ENCODE peak calls at places on chromosomes 5 and 9, in seven cellular contexts. One of them, this sample, is unnamed. For H3K4me1 and H3K9me3, the result is how much of the 10 kb centered on the place peaks cover.

GRCh38 chr9:127473932-127474331 is 22.6 kb downstream of the LRSAM1 start:
- DNase-seq in esophagus squamous epithelium: no peak
- DNase-seq in PC-9: no peak
- DNase-seq in neuronal stem cell: no peak
- DNase-seq in CD4-positive, CD25-positive, alpha-beta regulatory T cell: no peak
- DNase-seq in heart right ventricle: no peak
- DNase-seq in gastrocnemius medialis: no peak
- DNase-seq in this sample: no peak

GRCh38 chr5:77129386-77129785 is 42.3 kb upstream of the ZBED3 start:
- DNase-seq in esophagus squamous epithelium: no peak
- DNase-seq in heart right ventricle: no peak
- DNase-seq in neuronal stem cell: no peak
- DNase-seq in CD4-positive, CD25-positive, alpha-beta regulatory T cell: peak
- DNase-seq in PC-9: peak
- DNase-seq in gastrocnemius medialis: no peak
- DNase-seq in this sample: no peak

GRCh38 chr5:43121565-43122484 is 1.1 kb downstream of the ZNF131 start:
- DNase-seq in CD4-positive, CD25-positive, alpha-beta regulatory T cell: peak
- DNase-seq in neuronal stem cell: peak
- DNase-seq in PC-9: no peak
- DNase-seq in gastrocnemius medialis: peak
- DNase-seq in esophagus squamous epithelium: no peak
- DNase-seq in heart right ventricle: no peak
- DNase-seq in this sample: no peak

GRCh38 chr5:159878988-159879471 is 37.3 kb upstream of the ADRA1B start:
- DNase-seq in CD4-positive, CD25-positive, alpha-beta regulatory T cell: no peak
- DNase-seq in gastrocnemius medialis: peak
- DNase-seq in esophagus squamous epithelium: no peak
- DNase-seq in PC-9: peak
- DNase-seq in neuronal stem cell: peak
- DNase-seq in heart right ventricle: peak
- DNase-seq in this sample: no peak

GRCh38 chr5:111075520-111075919 is 4.0 kb downstream of the TSLP start:
- DNase-seq in CD4-positive, CD25-positive, alpha-beta regulatory T cell: no peak
- DNase-seq in heart right ventricle: no peak
- DNase-seq in PC-9: no peak
- DNase-seq in gastrocnemius medialis: no peak
- DNase-seq in neuronal stem cell: no peak
- DNase-seq in esophagus squamous epithelium: no peak
- DNase-seq in this sample: no peak

GRCh38 chr5:9898319-9898718 is 268.2 kb upstream of the TAS2R1 start:
- DNase-seq in PC-9: no peak
- DNase-seq in esophagus squamous epithelium: no peak
- DNase-seq in heart right ventricle: no peak
- DNase-seq in neuronal stem cell: peak
- DNase-seq in gastrocnemius medialis: no peak
- DNase-seq in CD4-positive, CD25-positive, alpha-beta regulatory T cell: peak
- DNase-seq in this sample: no peak

GRCh38 chr5:132226516-132227234 is 978 bp downstream of the P4HA2 start:
- DNase-seq in PC-9: no peak
- DNase-seq in esophagus squamous epithelium: no peak
- DNase-seq in neuronal stem cell: no peak
- DNase-seq in gastrocnemius medialis: no peak
- DNase-seq in CD4-positive, CD25-positive, alpha-beta regulatory T cell: no peak
- DNase-seq in heart right ventricle: peak
- DNase-seq in this sample: no peak

GRCh38 chr5:152303841-152304240 is 101.2 kb downstream of the NMUR2 start:
- DNase-seq in CD4-positive, CD25-positive, alpha-beta regulatory T cell: no peak
- DNase-seq in neuronal stem cell: no peak
- DNase-seq in esophagus squamous epithelium: no peak
- DNase-seq in heart right ventricle: no peak
- DNase-seq in PC-9: no peak
- DNase-seq in gastrocnemius medialis: no peak
- DNase-seq in this sample: no peak

GRCh38 chr5:87155076-87155475 is 112.6 kb upstream of the RASA1 start:
- DNase-seq in heart right ventricle: no peak
- DNase-seq in esophagus squamous epithelium: no peak
- DNase-seq in CD4-positive, CD25-positive, alpha-beta regulatory T cell: no peak
- DNase-seq in neuronal stem cell: no peak
- DNase-seq in gastrocnemius medialis: no peak
- DNase-seq in PC-9: no peak
- DNase-seq in this sample: no peak

GRCh38 chr9:126487856-126488255 is 125.9 kb upstream of the LMX1B start:
- DNase-seq in CD4-positive, CD25-positive, alpha-beta regulatory T cell: no peak
- DNase-seq in heart right ventricle: no peak
- DNase-seq in neuronal stem cell: no peak
- DNase-seq in PC-9: no peak
- DNase-seq in gastrocnemius medialis: no peak
- DNase-seq in esophagus squamous epithelium: no peak
- DNase-seq in this sample: no peak

GRCh38 chr9:27088981-27089380 is 20.0 kb upstream of the TEK start:
- DNase-seq in PC-9: no peak
- DNase-seq in esophagus squamous epithelium: no peak
- DNase-seq in gastrocnemius medialis: no peak
- DNase-seq in heart right ventricle: no peak
- DNase-seq in neuronal stem cell: no peak
- DNase-seq in CD4-positive, CD25-positive, alpha-beta regulatory T cell: no peak
- DNase-seq in this sample: no peak

GRCh38 chr9:438066-438465 is 223.4 kb downstream of the DOCK8 start:
- DNase-seq in esophagus squamous epithelium: no peak
- DNase-seq in neuronal stem cell: no peak
- DNase-seq in heart right ventricle: no peak
- DNase-seq in PC-9: no peak
- DNase-seq in CD4-positive, CD25-positive, alpha-beta regulatory T cell: no peak
- DNase-seq in gastrocnemius medialis: no peak
- DNase-seq in this sample: no peak

GRCh38 chr9:16180546-16180945 is 627.7 kb downstream of the CCDC171 start:
- DNase-seq in heart right ventricle: no peak
- DNase-seq in esophagus squamous epithelium: no peak
- DNase-seq in CD4-positive, CD25-positive, alpha-beta regulatory T cell: no peak
- DNase-seq in PC-9: peak
- DNase-seq in gastrocnemius medialis: no peak
- DNase-seq in neuronal stem cell: no peak
- DNase-seq in this sample: no peak

GRCh38 chr5:91074615-91075014 is 308.5 kb downstream of the ARRDC3 start:
- DNase-seq in esophagus squamous epithelium: no peak
- DNase-seq in CD4-positive, CD25-positive, alpha-beta regulatory T cell: no peak
- DNase-seq in neuronal stem cell: no peak
- DNase-seq in gastrocnemius medialis: no peak
- DNase-seq in heart right ventricle: no peak
- DNase-seq in PC-9: no peak
- DNase-seq in this sample: no peak

GRCh38 chr5:140632366-140633080 is 452 bp downstream of the CD14 start:
- DNase-seq in esophagus squamous epithelium: no peak
- DNase-seq in CD4-positive, CD25-positive, alpha-beta regulatory T cell: peak
- DNase-seq in heart right ventricle: peak
- DNase-seq in gastrocnemius medialis: peak
- DNase-seq in neuronal stem cell: no peak
- DNase-seq in PC-9: peak
- DNase-seq in this sample: peak

GRCh38 chr5:10653033-10653432 is 89.2 kb downstream of the ANKRD33B start:
- DNase-seq in esophagus squamous epithelium: no peak
- DNase-seq in neuronal stem cell: no peak
- DNase-seq in gastrocnemius medialis: peak
- DNase-seq in CD4-positive, CD25-positive, alpha-beta regulatory T cell: no peak
- DNase-seq in PC-9: no peak
- DNase-seq in heart right ventricle: peak
- DNase-seq in this sample: no peak

GRCh38 chr5:79901631-79902030 is 89.4 kb downstream of the MTX3 start:
- DNase-seq in heart right ventricle: no peak
- DNase-seq in esophagus squamous epithelium: no peak
- DNase-seq in gastrocnemius medialis: no peak
- DNase-seq in CD4-positive, CD25-positive, alpha-beta regulatory T cell: no peak
- DNase-seq in PC-9: no peak
- DNase-seq in neuronal stem cell: no peak
- DNase-seq in this sample: no peak

GRCh38 chr5:174624754-174625506 is 99.5 kb upstream of the MSX2 start:
- DNase-seq in gastrocnemius medialis: no peak
- DNase-seq in PC-9: no peak
- DNase-seq in neuronal stem cell: no peak
- DNase-seq in esophagus squamous epithelium: no peak
- DNase-seq in CD4-positive, CD25-positive, alpha-beta regulatory T cell: no peak
- DNase-seq in heart right ventricle: no peak
- DNase-seq in this sample: no peak

GRCh38 chr5:77867914-77868313 is 91.8 kb upstream of the TBCA start:
- DNase-seq in neuronal stem cell: no peak
- DNase-seq in CD4-positive, CD25-positive, alpha-beta regulatory T cell: no peak
- DNase-seq in heart right ventricle: no peak
- DNase-seq in esophagus squamous epithelium: no peak
- DNase-seq in PC-9: no peak
- DNase-seq in gastrocnemius medialis: no peak
- DNase-seq in this sample: no peak

GRCh38 chr5:80466669-80467485 is 21.0 kb upstream of the FAM151B start:
- DNase-seq in PC-9: no peak
- DNase-seq in CD4-positive, CD25-positive, alpha-beta regulatory T cell: no peak
- DNase-seq in neuronal stem cell: no peak
- DNase-seq in gastrocnemius medialis: no peak
- DNase-seq in esophagus squamous epithelium: no peak
- DNase-seq in heart right ventricle: no peak
- DNase-seq in this sample: no peak

GRCh38 chr5:151675225-151675955 is 11.3 kb downstream of the SPARC start:
- DNase-seq in heart right ventricle: no peak
- DNase-seq in neuronal stem cell: no peak
- DNase-seq in CD4-positive, CD25-positive, alpha-beta regulatory T cell: peak
- DNase-seq in gastrocnemius medialis: no peak
- DNase-seq in PC-9: no peak
- DNase-seq in esophagus squamous epithelium: no peak
- DNase-seq in this sample: no peak

GRCh38 chr5:66850354-66851075 is 254.3 kb downstream of the MAST4 start:
- DNase-seq in neuronal stem cell: no peak
- DNase-seq in PC-9: no peak
- DNase-seq in esophagus squamous epithelium: no peak
- DNase-seq in gastrocnemius medialis: no peak
- DNase-seq in heart right ventricle: no peak
- DNase-seq in CD4-positive, CD25-positive, alpha-beta regulatory T cell: no peak
- DNase-seq in this sample: no peak

DNA sequence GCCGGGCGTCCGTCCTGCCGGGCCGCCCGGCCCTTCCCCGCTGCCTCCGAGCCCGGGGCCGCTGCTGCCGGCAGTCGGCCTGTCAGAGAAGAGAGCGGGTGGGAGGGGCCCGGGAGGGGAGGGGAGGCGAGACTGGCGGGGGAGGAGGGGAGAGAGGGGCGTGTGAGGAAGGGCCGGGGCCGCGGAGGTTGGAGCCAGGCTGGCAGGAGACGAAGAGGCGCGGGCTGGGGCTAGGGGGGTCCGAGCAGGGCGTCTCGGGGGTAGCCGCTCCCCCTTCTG is 570 bp downstream of the CREBRF start:
- DNase-seq in PC-9: no peak
- DNase-seq in neuronal stem cell: no peak
- DNase-seq in esophagus squamous epithelium: no peak
- DNase-seq in CD4-positive, CD25-positive, alpha-beta regulatory T cell: no peak
- DNase-seq in heart right ventricle: no peak
- DNase-seq in gastrocnemius medialis: no peak
- DNase-seq in this sample: no peak
- H3K4me1 ChIP-seq in PC-9: under half
- H3K4me1 ChIP-seq in neuronal stem cell: under half
- H3K4me1 ChIP-seq in esophagus squamous epithelium: under half
- H3K4me1 ChIP-seq in CD4-positive, CD25-positive, alpha-beta regulatory T cell: under half
- H3K4me1 ChIP-seq in heart right ventricle: under half
- H3K4me1 ChIP-seq in gastrocnemius medialis: under half
- H3K4me1 ChIP-seq in this sample: under half

DNA sequence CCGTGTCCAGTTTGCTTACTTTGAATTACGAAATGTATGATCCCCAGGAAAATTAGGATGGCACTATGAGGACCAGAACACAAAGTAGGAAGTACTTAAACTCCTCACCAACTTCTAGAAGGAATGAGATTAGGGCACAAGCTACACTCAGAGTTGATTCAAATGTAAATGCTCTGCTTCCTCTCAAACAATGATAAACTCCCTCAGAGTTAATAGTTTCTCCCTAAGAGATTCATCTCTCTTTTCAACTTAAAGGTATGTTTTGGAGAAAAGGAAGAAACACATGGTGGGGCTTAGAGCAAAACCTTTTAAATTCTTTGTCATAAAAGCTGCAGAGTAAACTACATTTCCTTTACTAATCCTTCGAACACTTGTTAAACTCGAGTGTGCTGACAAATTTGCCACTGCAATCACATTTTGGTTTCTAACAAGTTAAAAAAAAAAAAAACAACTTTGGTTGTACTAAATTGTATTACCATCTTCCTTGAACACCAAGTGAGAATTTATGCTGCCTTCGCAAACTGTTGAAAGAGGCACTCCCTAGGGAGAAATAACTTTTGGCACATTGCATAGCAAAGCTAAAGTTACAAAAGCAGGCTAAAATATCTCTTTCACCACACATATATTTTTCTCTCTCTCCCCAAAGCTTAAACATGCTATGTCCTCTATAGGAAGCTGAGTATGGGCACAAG is 66.6 kb downstream of the DENND1A start:
- DNase-seq in gastrocnemius medialis: no peak
- DNase-seq in CD4-positive, CD25-positive, alpha-beta regulatory T cell: no peak
- DNase-seq in esophagus squamous epithelium: no peak
- DNase-seq in PC-9: no peak
- DNase-seq in neuronal stem cell: no peak
- DNase-seq in heart right ventricle: no peak
- DNase-seq in this sample: no peak
- H3K9me3 ChIP-seq in gastrocnemius medialis: under half
- H3K9me3 ChIP-seq in CD4-positive, CD25-positive, alpha-beta regulatory T cell: under half
- H3K9me3 ChIP-seq in esophagus squamous epithelium: under half
- H3K9me3 ChIP-seq in PC-9: under half
- H3K9me3 ChIP-seq in neuronal stem cell: under half
- H3K9me3 ChIP-seq in heart right ventricle: under half
- H3K9me3 ChIP-seq in this sample: under half

GRCh38 chr5:36688722-36689121 is 82.3 kb downstream of the SLC1A3 start:
- DNase-seq in gastrocnemius medialis: no peak
- DNase-seq in esophagus squamous epithelium: no peak
- DNase-seq in neuronal stem cell: no peak
- DNase-seq in heart right ventricle: no peak
- DNase-seq in CD4-positive, CD25-positive, alpha-beta regulatory T cell: peak
- DNase-seq in PC-9: no peak
- DNase-seq in this sample: no peak

GRCh38 chr5:36686881-36687280 is 80.5 kb downstream of the SLC1A3 start:
- DNase-seq in CD4-positive, CD25-positive, alpha-beta regulatory T cell: no peak
- DNase-seq in heart right ventricle: no peak
- DNase-seq in PC-9: no peak
- DNase-seq in esophagus squamous epithelium: no peak
- DNase-seq in gastrocnemius medialis: no peak
- DNase-seq in neuronal stem cell: no peak
- DNase-seq in this sample: no peak

GRCh38 chr5:36691241-36691640 is 84.8 kb downstream of the SLC1A3 start:
- DNase-seq in neuronal stem cell: no peak
- DNase-seq in gastrocnemius medialis: no peak
- DNase-seq in CD4-positive, CD25-positive, alpha-beta regulatory T cell: no peak
- DNase-seq in esophagus squamous epithelium: no peak
- DNase-seq in heart right ventricle: no peak
- DNase-seq in PC-9: no peak
- DNase-seq in this sample: no peak

GRCh38 chr5:36690041-36690941 is 83.9 kb downstream of the SLC1A3 start:
- DNase-seq in CD4-positive, CD25-positive, alpha-beta regulatory T cell: peak
- DNase-seq in esophagus squamous epithelium: no peak
- DNase-seq in heart right ventricle: peak
- DNase-seq in PC-9: peak
- DNase-seq in neuronal stem cell: peak
- DNase-seq in gastrocnemius medialis: peak
- DNase-seq in this sample: peak

GRCh38 chr5:36689225-36689624 is 82.8 kb downstream of the SLC1A3 start:
- DNase-seq in neuronal stem cell: no peak
- DNase-seq in PC-9: no peak
- DNase-seq in CD4-positive, CD25-positive, alpha-beta regulatory T cell: no peak
- DNase-seq in gastrocnemius medialis: no peak
- DNase-seq in heart right ventricle: no peak
- DNase-seq in esophagus squamous epithelium: no peak
- DNase-seq in this sample: no peak
- H3K27ac ChIP-seq in neuronal stem cell: no peak
- H3K27ac ChIP-seq in PC-9: no peak
- H3K27ac ChIP-seq in CD4-positive, CD25-positive, alpha-beta regulatory T cell: no peak
- H3K27ac ChIP-seq in gastrocnemius medialis: no peak
- H3K27ac ChIP-seq in heart right ventricle: no peak
- H3K27ac ChIP-seq in esophagus squamous epithelium: peak
- H3K27ac ChIP-seq in this sample: no peak

GRCh38 chr9:88745281-88746001 is 210.5 kb downstream of the NXNL2 start:
- DNase-seq in esophagus squamous epithelium: no peak
- DNase-seq in gastrocnemius medialis: no peak
- DNase-seq in neuronal stem cell: no peak
- DNase-seq in heart right ventricle: no peak
- DNase-seq in CD4-positive, CD25-positive, alpha-beta regulatory T cell: no peak
- DNase-seq in PC-9: no peak
- DNase-seq in this sample: no peak
- H3K4me1 ChIP-seq in esophagus squamous epithelium: under half
- H3K4me1 ChIP-seq in gastrocnemius medialis: under half
- H3K4me1 ChIP-seq in neuronal stem cell: under half
- H3K4me1 ChIP-seq in heart right ventricle: under half
- H3K4me1 ChIP-seq in CD4-positive, CD25-positive, alpha-beta regulatory T cell: under half
- H3K4me1 ChIP-seq in PC-9: under half
- H3K4me1 ChIP-seq in this sample: under half

This sample was measured in CD8-positive, alpha-beta memory T cell.